ENCODE peak calls at places on chromosome 15, in six cellular contexts. One of them, this sample, is unnamed.

GRCh38 chr15:43190178-43190577 is 5.0 kb downstream of the CCNDBP1 start:
- DNase-seq in fibroblast of lung: peak
- DNase-seq in activated CD4-positive, alpha-beta T cell treated with anti-CD3 and anti-CD28 coated beads, Interleukin-2, amount 50 U/mL, for 4 hours: no peak
- DNase-seq in naive B cell: no peak
- DNase-seq in central memory CD4-positive, alpha-beta T cell: no peak
- DNase-seq in body of pancreas: peak
- DNase-seq in this sample: no peak

GRCh38 chr15:65963358-65963757 is 94.1 kb downstream of the RAB11A start:
- DNase-seq in fibroblast of lung: no peak
- DNase-seq in activated CD4-positive, alpha-beta T cell treated with anti-CD3 and anti-CD28 coated beads, Interleukin-2, amount 50 U/mL, for 4 hours: no peak
- DNase-seq in naive B cell: no peak
- DNase-seq in central memory CD4-positive, alpha-beta T cell: no peak
- DNase-seq in body of pancreas: no peak
- DNase-seq in this sample: no peak

GRCh38 chr15:39616731-39617455 is 36.0 kb downstream of the THBS1 start:
- DNase-seq in fibroblast of lung: no peak
- DNase-seq in activated CD4-positive, alpha-beta T cell treated with anti-CD3 and anti-CD28 coated beads, Interleukin-2, amount 50 U/mL, for 4 hours: no peak
- DNase-seq in naive B cell: no peak
- DNase-seq in central memory CD4-positive, alpha-beta T cell: no peak
- DNase-seq in body of pancreas: no peak
- DNase-seq in this sample: no peak

GRCh38 chr15:58179741-58180381 is 41.7 kb downstream of the AQP9 start:
- DNase-seq in fibroblast of lung: peak
- DNase-seq in activated CD4-positive, alpha-beta T cell treated with anti-CD3 and anti-CD28 coated beads, Interleukin-2, amount 50 U/mL, for 4 hours: no peak
- DNase-seq in naive B cell: no peak
- DNase-seq in central memory CD4-positive, alpha-beta T cell: no peak
- DNase-seq in body of pancreas: no peak
- DNase-seq in this sample: no peak

GRCh38 chr15:64247906-64248541 is 85.2 kb upstream of the PPIB start:
- DNase-seq in fibroblast of lung: peak
- DNase-seq in activated CD4-positive, alpha-beta T cell treated with anti-CD3 and anti-CD28 coated beads, Interleukin-2, amount 50 U/mL, for 4 hours: no peak
- DNase-seq in naive B cell: no peak
- DNase-seq in central memory CD4-positive, alpha-beta T cell: peak
- DNase-seq in body of pancreas: peak
- DNase-seq in this sample: peak

GRCh38 chr15:68700395-68701123 is 120.1 kb downstream of the ANP32A start:
- DNase-seq in fibroblast of lung: peak
- DNase-seq in activated CD4-positive, alpha-beta T cell treated with anti-CD3 and anti-CD28 coated beads, Interleukin-2, amount 50 U/mL, for 4 hours: no peak
- DNase-seq in naive B cell: no peak
- DNase-seq in central memory CD4-positive, alpha-beta T cell: no peak
- DNase-seq in body of pancreas: peak
- DNase-seq in this sample: no peak

GRCh38 chr15:78093242-78094020 is 1.1 kb downstream of the SH2D7 start:
- DNase-seq in fibroblast of lung: peak
- DNase-seq in activated CD4-positive, alpha-beta T cell treated with anti-CD3 and anti-CD28 coated beads, Interleukin-2, amount 50 U/mL, for 4 hours: no peak
- DNase-seq in naive B cell: no peak
- DNase-seq in central memory CD4-positive, alpha-beta T cell: no peak
- DNase-seq in body of pancreas: no peak
- DNase-seq in this sample: peak

GRCh38 chr15:77646104-77646694 is 13.5 kb upstream of the LINGO1 start:
- DNase-seq in fibroblast of lung: no peak
- DNase-seq in activated CD4-positive, alpha-beta T cell treated with anti-CD3 and anti-CD28 coated beads, Interleukin-2, amount 50 U/mL, for 4 hours: no peak
- DNase-seq in naive B cell: no peak
- DNase-seq in central memory CD4-positive, alpha-beta T cell: no peak
- DNase-seq in body of pancreas: no peak
- DNase-seq in this sample: no peak

GRCh38 chr15:75720297-75720696 is 7.6 kb upstream of the CSPG4 start:
- DNase-seq in fibroblast of lung: no peak
- DNase-seq in activated CD4-positive, alpha-beta T cell treated with anti-CD3 and anti-CD28 coated beads, Interleukin-2, amount 50 U/mL, for 4 hours: no peak
- DNase-seq in naive B cell: no peak
- DNase-seq in central memory CD4-positive, alpha-beta T cell: no peak
- DNase-seq in body of pancreas: no peak
- DNase-seq in this sample: no peak

GRCh38 chr15:66751579-66751978 is 49.5 kb downstream of the SMAD6 start:
- DNase-seq in fibroblast of lung: no peak
- DNase-seq in activated CD4-positive, alpha-beta T cell treated with anti-CD3 and anti-CD28 coated beads, Interleukin-2, amount 50 U/mL, for 4 hours: no peak
- DNase-seq in naive B cell: no peak
- DNase-seq in central memory CD4-positive, alpha-beta T cell: no peak
- DNase-seq in body of pancreas: peak
- DNase-seq in this sample: no peak

GRCh38 chr15:95365615-95366107 is 964.8 kb upstream of the NR2F2 start:
- DNase-seq in fibroblast of lung: peak
- DNase-seq in activated CD4-positive, alpha-beta T cell treated with anti-CD3 and anti-CD28 coated beads, Interleukin-2, amount 50 U/mL, for 4 hours: no peak
- DNase-seq in naive B cell: no peak
- DNase-seq in central memory CD4-positive, alpha-beta T cell: no peak
- DNase-seq in body of pancreas: no peak
- DNase-seq in this sample: no peak

GRCh38 chr15:35665855-35666536 is 120.0 kb upstream of the DPH6 start:
- DNase-seq in fibroblast of lung: no peak
- DNase-seq in activated CD4-positive, alpha-beta T cell treated with anti-CD3 and anti-CD28 coated beads, Interleukin-2, amount 50 U/mL, for 4 hours: no peak
- DNase-seq in naive B cell: no peak
- DNase-seq in central memory CD4-positive, alpha-beta T cell: no peak
- DNase-seq in body of pancreas: no peak
- DNase-seq in this sample: no peak

GRCh38 chr15:35912196-35912595 is 366.2 kb upstream of the DPH6 start:
- DNase-seq in fibroblast of lung: peak
- DNase-seq in activated CD4-positive, alpha-beta T cell treated with anti-CD3 and anti-CD28 coated beads, Interleukin-2, amount 50 U/mL, for 4 hours: no peak
- DNase-seq in naive B cell: no peak
- DNase-seq in central memory CD4-positive, alpha-beta T cell: no peak
- DNase-seq in body of pancreas: no peak
- DNase-seq in this sample: no peak

GRCh38 chr15:69451951-69452701 is 492 bp upstream of the RPLP1 start:
- DNase-seq in fibroblast of lung: peak
- DNase-seq in activated CD4-positive, alpha-beta T cell treated with anti-CD3 and anti-CD28 coated beads, Interleukin-2, amount 50 U/mL, for 4 hours: peak
- DNase-seq in naive B cell: no peak
- DNase-seq in central memory CD4-positive, alpha-beta T cell: no peak
- DNase-seq in body of pancreas: no peak
- DNase-seq in this sample: no peak

GRCh38 chr15:90000175-90000923 is 775 bp upstream of the ZNF710 start:
- DNase-seq in fibroblast of lung: peak
- DNase-seq in activated CD4-positive, alpha-beta T cell treated with anti-CD3 and anti-CD28 coated beads, Interleukin-2, amount 50 U/mL, for 4 hours: no peak
- DNase-seq in naive B cell: peak
- DNase-seq in central memory CD4-positive, alpha-beta T cell: no peak
- DNase-seq in body of pancreas: peak
- DNase-seq in this sample: no peak

GRCh38 chr15:75201609-75202250 is at the start of gene C15orf39:
- DNase-seq in fibroblast of lung: peak
- DNase-seq in activated CD4-positive, alpha-beta T cell treated with anti-CD3 and anti-CD28 coated beads, Interleukin-2, amount 50 U/mL, for 4 hours: peak
- DNase-seq in naive B cell: peak
- DNase-seq in central memory CD4-positive, alpha-beta T cell: peak
- DNase-seq in body of pancreas: peak
- DNase-seq in this sample: no peak

GRCh38 chr15:58864602-58865419 is 68.7 kb downstream of the SLTM start:
- DNase-seq in fibroblast of lung: peak
- DNase-seq in activated CD4-positive, alpha-beta T cell treated with anti-CD3 and anti-CD28 coated beads, Interleukin-2, amount 50 U/mL, for 4 hours: no peak
- DNase-seq in naive B cell: peak
- DNase-seq in central memory CD4-positive, alpha-beta T cell: no peak
- DNase-seq in body of pancreas: peak
- DNase-seq in this sample: no peak

This sample was measured in kidney epithelial cell.